ENCODE peak calls at places on chromosomes 5 and 9, in eight cellular contexts. One of them, this sample, is unnamed.

GRCh38 chr5:93611900-93612898 is 29.2 kb downstream of the NR2F1 start:
- DNase-seq in heart right ventricle: no peak
- DNase-seq in heart left ventricle: no peak
- DNase-seq in astrocyte: peak; percentile 32
- DNase-seq in body of pancreas: no peak
- DNase-seq in lower lobe of right lung: no peak
- DNase-seq in lower leg skin: no peak
- DNase-seq in NB4: peak; percentile 41
- DNase-seq in this sample: no peak

GRCh38 chr9:18891946-18892670 is 140.9 kb downstream of the SAXO1 start:
- DNase-seq in heart right ventricle: no peak
- DNase-seq in heart left ventricle: no peak
- DNase-seq in astrocyte: no peak
- DNase-seq in body of pancreas: no peak
- DNase-seq in lower lobe of right lung: no peak
- DNase-seq in lower leg skin: no peak
- DNase-seq in NB4: no peak
- DNase-seq in this sample: no peak

GRCh38 chr5:39264528-39264927 is 45.2 kb upstream of the FYB1 start:
- DNase-seq in heart right ventricle: no peak
- DNase-seq in heart left ventricle: no peak
- DNase-seq in astrocyte: no peak
- DNase-seq in body of pancreas: no peak
- DNase-seq in lower lobe of right lung: no peak
- DNase-seq in lower leg skin: no peak
- DNase-seq in NB4: no peak
- DNase-seq in this sample: no peak

GRCh38 chr5:5432020-5432707 is 9.7 kb downstream of the ICE1 start:
- DNase-seq in heart right ventricle: no peak
- DNase-seq in heart left ventricle: no peak
- DNase-seq in astrocyte: peak; percentile 70
- DNase-seq in body of pancreas: no peak
- DNase-seq in lower lobe of right lung: no peak
- DNase-seq in lower leg skin: no peak
- DNase-seq in NB4: no peak
- DNase-seq in this sample: no peak

GRCh38 chr5:13992795-13993194 is 48.3 kb upstream of the DNAH5 start:
- DNase-seq in heart right ventricle: no peak
- DNase-seq in heart left ventricle: no peak
- DNase-seq in astrocyte: no peak
- DNase-seq in body of pancreas: no peak
- DNase-seq in lower lobe of right lung: no peak
- DNase-seq in lower leg skin: no peak
- DNase-seq in NB4: no peak
- DNase-seq in this sample: no peak

GRCh38 chr5:9830184-9830583 is 200.0 kb upstream of the TAS2R1 start:
- DNase-seq in heart right ventricle: no peak
- DNase-seq in heart left ventricle: no peak
- DNase-seq in astrocyte: no peak
- DNase-seq in body of pancreas: no peak
- DNase-seq in lower lobe of right lung: no peak
- DNase-seq in lower leg skin: no peak
- DNase-seq in NB4: no peak
- DNase-seq in this sample: no peak

GRCh38 chr5:41629897-41630296 is 119.5 kb upstream of the PLCXD3 start:
- DNase-seq in heart right ventricle: no peak
- DNase-seq in heart left ventricle: no peak
- DNase-seq in astrocyte: no peak
- DNase-seq in body of pancreas: no peak
- DNase-seq in lower lobe of right lung: no peak
- DNase-seq in lower leg skin: no peak
- DNase-seq in NB4: no peak
- DNase-seq in this sample: no peak

GRCh38 chr9:13221741-13222140 is 57.8 kb downstream of the MPDZ start:
- DNase-seq in heart right ventricle: no peak
- DNase-seq in heart left ventricle: no peak
- DNase-seq in astrocyte: no peak
- DNase-seq in body of pancreas: no peak
- DNase-seq in lower lobe of right lung: no peak
- DNase-seq in lower leg skin: no peak
- DNase-seq in NB4: no peak
- DNase-seq in this sample: no peak

GRCh38 chr5:665541-665955 is 27.6 kb downstream of the TPPP start:
- DNase-seq in heart right ventricle: no peak
- DNase-seq in heart left ventricle: no peak
- DNase-seq in astrocyte: no peak
- DNase-seq in body of pancreas: no peak
- DNase-seq in lower lobe of right lung: peak; percentile 42
- DNase-seq in lower leg skin: no peak
- DNase-seq in NB4: no peak
- DNase-seq in this sample: no peak

GRCh38 chr9:93080406-93080805 is 15.6 kb upstream of the CARD19 start:
- DNase-seq in heart right ventricle: no peak
- DNase-seq in heart left ventricle: no peak
- DNase-seq in astrocyte: no peak
- DNase-seq in body of pancreas: no peak
- DNase-seq in lower lobe of right lung: peak; percentile 28
- DNase-seq in lower leg skin: no peak
- DNase-seq in NB4: no peak
- DNase-seq in this sample: no peak

GRCh38 chr5:32225445-32225844 is 51.3 kb upstream of the GOLPH3 start:
- DNase-seq in heart right ventricle: no peak
- DNase-seq in heart left ventricle: no peak
- DNase-seq in astrocyte: peak; percentile 29
- DNase-seq in body of pancreas: no peak
- DNase-seq in lower lobe of right lung: no peak
- DNase-seq in lower leg skin: no peak
- DNase-seq in NB4: no peak
- DNase-seq in this sample: no peak

GRCh38 chr5:143562935-143563334 is 159.4 kb upstream of the NR3C1 start:
- DNase-seq in heart right ventricle: peak; percentile 57
- DNase-seq in heart left ventricle: no peak
- DNase-seq in astrocyte: peak; percentile 93
- DNase-seq in body of pancreas: peak; percentile 21
- DNase-seq in lower lobe of right lung: no peak
- DNase-seq in lower leg skin: no peak
- DNase-seq in NB4: no peak
- DNase-seq in this sample: peak; percentile 36

GRCh38 chr5:5025098-5025773 is 114.9 kb upstream of the ADAMTS16 start:
- DNase-seq in heart right ventricle: no peak
- DNase-seq in heart left ventricle: no peak
- DNase-seq in astrocyte: no peak
- DNase-seq in body of pancreas: no peak
- DNase-seq in lower lobe of right lung: no peak
- DNase-seq in lower leg skin: no peak
- DNase-seq in NB4: no peak
- DNase-seq in this sample: no peak

GRCh38 chr5:9847631-9848030 is 217.5 kb upstream of the TAS2R1 start:
- DNase-seq in heart right ventricle: no peak
- DNase-seq in heart left ventricle: no peak
- DNase-seq in astrocyte: no peak
- DNase-seq in body of pancreas: no peak
- DNase-seq in lower lobe of right lung: no peak
- DNase-seq in lower leg skin: no peak
- DNase-seq in NB4: no peak
- DNase-seq in this sample: no peak

GRCh38 chr9:93665566-93666278 is 89.3 kb downstream of the PHF2 start:
- DNase-seq in heart right ventricle: no peak
- DNase-seq in heart left ventricle: peak; percentile 46
- DNase-seq in astrocyte: no peak
- DNase-seq in body of pancreas: peak; percentile 7
- DNase-seq in lower lobe of right lung: peak; percentile 35
- DNase-seq in lower leg skin: no peak
- DNase-seq in NB4: no peak
- DNase-seq in this sample: no peak

GRCh38 chr9:123312306-123312877 is 43.6 kb upstream of the CRB2 start:
- DNase-seq in heart right ventricle: no peak
- DNase-seq in heart left ventricle: no peak
- DNase-seq in astrocyte: no peak
- DNase-seq in body of pancreas: no peak
- DNase-seq in lower lobe of right lung: no peak
- DNase-seq in lower leg skin: no peak
- DNase-seq in NB4: no peak
- DNase-seq in this sample: no peak
- H3K4me3 ChIP-seq in heart right ventricle: no peak overlapping the region
- H3K4me3 ChIP-seq in heart left ventricle: no peak overlapping the region
- H3K4me3 ChIP-seq in astrocyte: no peak overlapping the region
- H3K4me3 ChIP-seq in body of pancreas: no peak overlapping the region
- H3K4me3 ChIP-seq in lower lobe of right lung: no peak overlapping the region
- H3K4me3 ChIP-seq in lower leg skin: no peak overlapping the region
- H3K4me3 ChIP-seq in NB4: no peak overlapping the region
- H3K4me3 ChIP-seq in this sample: no peak overlapping the region

DNA sequence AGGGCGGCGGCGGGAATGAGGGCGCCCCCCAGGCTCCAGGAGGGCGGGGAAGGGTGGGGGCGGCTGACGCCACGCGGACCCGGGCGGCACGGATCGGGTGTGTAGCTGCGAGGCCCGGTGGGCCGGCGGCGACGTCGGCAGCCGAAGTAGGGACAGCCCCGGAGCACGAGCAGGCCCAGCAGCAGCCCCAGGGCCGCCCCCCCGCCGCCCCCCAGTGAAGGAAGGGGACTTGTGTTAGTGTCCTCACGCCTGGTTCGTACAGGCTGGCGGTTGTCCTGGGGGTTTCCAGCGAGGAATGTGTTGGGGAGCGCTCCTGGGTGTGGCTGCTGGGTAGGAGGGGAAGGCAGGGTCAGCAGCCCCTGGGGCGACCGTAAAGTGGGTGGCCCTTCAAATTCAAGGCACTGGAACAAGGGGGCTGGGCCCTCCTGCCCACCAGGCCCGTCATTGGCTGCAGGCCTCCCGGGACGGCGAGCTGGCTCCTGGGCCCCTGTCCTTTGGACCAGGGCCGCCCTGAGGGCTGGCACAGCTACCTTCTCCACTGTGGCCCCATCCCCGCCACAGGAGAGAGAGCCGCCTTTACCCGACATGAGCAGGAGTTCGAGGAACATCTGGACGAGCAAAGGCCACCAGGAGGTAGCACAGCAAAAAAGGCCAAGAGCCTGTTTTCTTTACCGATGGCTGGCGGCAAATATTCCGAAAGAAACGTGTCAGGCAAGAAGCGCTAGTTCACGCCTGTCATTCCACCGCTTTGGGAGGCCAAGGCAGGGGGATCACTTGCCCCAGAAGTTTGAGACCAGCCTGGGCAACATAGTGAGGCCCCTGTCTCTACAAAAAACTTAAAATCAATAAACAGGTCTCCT is 814 bp upstream of the TMEM250 start:
- DNase-seq in heart right ventricle: no peak
- DNase-seq in heart left ventricle: no peak
- DNase-seq in astrocyte: no peak
- DNase-seq in body of pancreas: no peak
- DNase-seq in lower lobe of right lung: no peak
- DNase-seq in lower leg skin: peak; percentile 36
- DNase-seq in NB4: peak; percentile 65
- DNase-seq in this sample: no peak
- TF ChIP-seq CTCF in heart right ventricle: no peak
- TF ChIP-seq CTCF in heart left ventricle: no peak
- TF ChIP-seq CTCF in astrocyte: no peak
- TF ChIP-seq CTCF in body of pancreas: no peak
- TF ChIP-seq CTCF in lower lobe of right lung: no peak
- TF ChIP-seq CTCF in lower leg skin: no peak
- TF ChIP-seq CTCF in NB4: no peak
- TF ChIP-seq CTCF in this sample: no peak

GRCh38 chr5:1867815-1868143 is 14.9 kb downstream of the IRX4 start:
- DNase-seq in heart right ventricle: no peak
- DNase-seq in heart left ventricle: no peak
- DNase-seq in astrocyte: no peak
- DNase-seq in body of pancreas: no peak
- DNase-seq in lower lobe of right lung: no peak
- DNase-seq in lower leg skin: no peak
- DNase-seq in NB4: no peak
- DNase-seq in this sample: no peak
- H3K4me3 ChIP-seq in heart right ventricle: no peak overlapping the region
- H3K4me3 ChIP-seq in heart left ventricle: no peak overlapping the region
- H3K4me3 ChIP-seq in astrocyte: no peak overlapping the region
- H3K4me3 ChIP-seq in body of pancreas: no peak overlapping the region
- H3K4me3 ChIP-seq in lower lobe of right lung: no peak overlapping the region
- H3K4me3 ChIP-seq in lower leg skin: no peak overlapping the region
- H3K4me3 ChIP-seq in NB4: no peak overlapping the region
- H3K4me3 ChIP-seq in this sample: no peak overlapping the region

GRCh38 chr9:136625101-136626065 is 37.3 kb upstream of the EGFL7 start:
- DNase-seq in heart right ventricle: peak; percentile 92
- DNase-seq in heart left ventricle: peak; percentile 93
- DNase-seq in astrocyte: peak; percentile 25
- DNase-seq in body of pancreas: peak; percentile 86
- DNase-seq in lower lobe of right lung: peak; percentile 86
- DNase-seq in lower leg skin: no peak
- DNase-seq in NB4: peak; percentile 70
- DNase-seq in this sample: no peak
- TF ChIP-seq CTCF in heart right ventricle: peak; percentile 56
- TF ChIP-seq CTCF in heart left ventricle: peak; percentile 63
- TF ChIP-seq CTCF in astrocyte: no peak
- TF ChIP-seq CTCF in body of pancreas: no peak
- TF ChIP-seq CTCF in lower lobe of right lung: peak; percentile 49
- TF ChIP-seq CTCF in lower leg skin: no peak
- TF ChIP-seq CTCF in NB4: peak; percentile 5
- TF ChIP-seq CTCF in this sample: peak; percentile 53

GRCh38 chr5:23007762-23008161 is 154.6 kb upstream of the CDH12 start:
- DNase-seq in heart right ventricle: no peak
- DNase-seq in heart left ventricle: no peak
- DNase-seq in astrocyte: no peak
- DNase-seq in body of pancreas: no peak
- DNase-seq in lower lobe of right lung: no peak
- DNase-seq in lower leg skin: no peak
- DNase-seq in NB4: no peak
- DNase-seq in this sample: no peak

GRCh38 chr5:23014251-23014650 is 161.1 kb upstream of the CDH12 start:
- DNase-seq in heart right ventricle: no peak
- DNase-seq in heart left ventricle: no peak
- DNase-seq in astrocyte: no peak
- DNase-seq in body of pancreas: no peak
- DNase-seq in lower lobe of right lung: no peak
- DNase-seq in lower leg skin: no peak
- DNase-seq in NB4: no peak
- DNase-seq in this sample: no peak

GRCh38 chr5:23012842-23013241 is 159.7 kb upstream of the CDH12 start:
- DNase-seq in heart right ventricle: no peak
- DNase-seq in heart left ventricle: no peak
- DNase-seq in astrocyte: no peak
- DNase-seq in body of pancreas: no peak
- DNase-seq in lower lobe of right lung: no peak
- DNase-seq in lower leg skin: no peak
- DNase-seq in NB4: no peak
- DNase-seq in this sample: no peak

GRCh38 chr5:23014817-23015216 is 161.7 kb upstream of the CDH12 start:
- DNase-seq in heart right ventricle: no peak
- DNase-seq in heart left ventricle: no peak
- DNase-seq in astrocyte: no peak
- DNase-seq in body of pancreas: no peak
- DNase-seq in lower lobe of right lung: no peak
- DNase-seq in lower leg skin: no peak
- DNase-seq in NB4: no peak
- DNase-seq in this sample: no peak

GRCh38 chr5:23013395-23013994 is 160.4 kb upstream of the CDH12 start:
- DNase-seq in heart right ventricle: no peak
- DNase-seq in heart left ventricle: no peak
- DNase-seq in astrocyte: no peak
- DNase-seq in body of pancreas: no peak
- DNase-seq in lower lobe of right lung: no peak
- DNase-seq in lower leg skin: no peak
- DNase-seq in NB4: no peak
- DNase-seq in this sample: no peak
- H3K4me3 ChIP-seq in heart right ventricle: no peak overlapping the region
- H3K4me3 ChIP-seq in heart left ventricle: no peak overlapping the region
- H3K4me3 ChIP-seq in astrocyte: no peak overlapping the region
- H3K4me3 ChIP-seq in body of pancreas: no peak overlapping the region
- H3K4me3 ChIP-seq in lower lobe of right lung: peak overlapping the region; percentile 38
- H3K4me3 ChIP-seq in lower leg skin: no peak overlapping the region
- H3K4me3 ChIP-seq in NB4: peak overlapping the region; percentile 47
- H3K4me3 ChIP-seq in this sample: peak overlapping the region; percentile 16